ENCODE peak calls at places on chromosome 1, in five cellular contexts. U is HFFc6; T is memory B cell; X is DND-41; M is stimulated activated CD8-positive, alpha-beta memory T cell treated with anti-CD3 and anti-CD28 coated beads, Interleukin-4, amount 100 ng/mL, for 1 hour. J is an unnamed sample.

GRCh38 chr1:203046984-203047630 is 20.8 kb downstream of the PPFIA4 start:
- DNase-seq in U (peak), T (no peak), X (no peak), M (no peak), J (peak)

GRCh38 chr1:158675563-158675962 is 11.0 kb downstream of the SPTA1 start:
- DNase-seq in U (no peak), T (no peak), X (no peak), M (no peak), J (no peak)

GRCh38 chr1:10897321-10897980 is 101.0 kb upstream of the CASZ1 start:
- DNase-seq in U (no peak), T (no peak), X (no peak), M (no peak), J (no peak)

GRCh38 chr1:21854090-21854750 is 42.2 kb downstream of the LDLRAD2 start:
- DNase-seq in U (no peak), T (no peak), X (no peak), M (no peak), J (no peak)

GRCh38 chr1:218679988-218680743 is 335.0 kb downstream of the TGFB2 start:
- DNase-seq in U (no peak), T (no peak), X (no peak), M (no peak), J (no peak)

GRCh38 chr1:29508458-29509107 is 272.3 kb downstream of the PTPRU start:
- DNase-seq in U (no peak), T (no peak), X (no peak), M (no peak), J (no peak)

GRCh38 chr1:1942753-1943656 is 23.9 kb upstream of the TMEM52 start:
- DNase-seq in U (no peak), T (no peak), X (no peak), M (no peak), J (no peak)

GRCh38 chr1:232538224-232538942 is 91.5 kb downstream of the SIPA1L2 start:
- DNase-seq in U (no peak), T (no peak), X (no peak), M (no peak), J (no peak)

GRCh38 chr1:59089343-59089742 is 207.6 kb upstream of the FGGY start:
- DNase-seq in U (no peak), T (no peak), X (no peak), M (no peak), J (no peak)

J was measured in AG08396.